ENCODE peak calls at places on chromosome 17, in four cellular contexts. Q is head of caudate nucleus, F is cardiac muscle cell, B is HEK293T. L is an unnamed sample.

GRCh38 chr17:45184144-45184543 is 22.5 kb downstream of the HEXIM2 start:
- DNase-seq in Q (no peak), F (no peak), B (no peak), L (no peak)

GRCh38 chr17:79836952-79837887 is 2.0 kb downstream of the CBX4 start:
- DNase-seq in Q (no peak), F (peak; percentile 78), B (no peak), L (peak; percentile 48)

GRCh38 chr17:17783825-17784598 is 52.8 kb downstream of the SREBF1 start:
- DNase-seq in Q (peak; percentile 46), F (peak; percentile 71), B (no peak), L (peak; percentile 67)

GRCh38 chr17:66829386-66829864 is 5.5 kb upstream of the CACNG5 start:
- DNase-seq in Q (no peak), F (peak; percentile 89), B (peak; percentile 61), L (no peak)

GRCh38 chr17:72305472-72305871 is 184.7 kb downstream of the SOX9 start:
- DNase-seq in Q (no peak), F (no peak), B (no peak), L (no peak)

GRCh38 chr17:79892457-79893236 is 53.4 kb upstream of the CBX4 start:
- DNase-seq in Q (no peak), F (no peak), B (no peak), L (no peak)

GRCh38 chr17:10127819-10128375 is 70.5 kb downstream of the GAS7 start:
- DNase-seq in Q (peak; percentile 46), F (no peak), B (no peak), L (peak; percentile 36)

GRCh38 chr17:42287305-42288077 is 807 bp upstream of the STAT5A start:
- DNase-seq in Q (peak; percentile 59), F (no peak), B (no peak), L (no peak)

GRCh38 chr17:63949576-63950250 is 17.6 kb upstream of the CD79B start:
- DNase-seq in Q (no peak), F (no peak), B (no peak), L (no peak)

GRCh38 chr17:50570516-50570915 is 10.0 kb downstream of the CACNA1G start:
- DNase-seq in Q (no peak), F (no peak), B (no peak), L (no peak)

GRCh38 chr17:79023886-79024771 is at the start of gene C1QTNF1:
- DNase-seq in Q (no peak), F (peak; percentile 68), B (peak; percentile 77), L (no peak)

GRCh38 chr17:27473748-27474609 is 17.7 kb downstream of the KSR1 start:
- DNase-seq in Q (no peak), F (peak; percentile 63), B (no peak), L (no peak)

GRCh38 chr17:81929253-81930141 is 2.0 kb upstream of the MAFG start:
- DNase-seq in Q (no peak), F (no peak), B (no peak), L (no peak)

GRCh38 chr17:77453613-77454559 is 313.1 kb downstream of the SEC14L1 start:
- DNase-seq in Q (no peak), F (peak; percentile 67), B (no peak), L (no peak)

GRCh38 chr17:8436169-8436932 is 667 bp downstream of the NDEL1 start:
- DNase-seq in Q (peak; percentile 63), F (peak; percentile 82), B (peak; percentile 64), L (peak; percentile 40)

GRCh38 chr17:66776999-66777688 is 57.8 kb upstream of the CACNG5 start:
- DNase-seq in Q (no peak), F (no peak), B (no peak), L (no peak)

GRCh38 chr17:68704897-68705296 is 103.7 kb upstream of the FAM20A start:
- DNase-seq in Q (peak; percentile 19), F (no peak), B (no peak), L (no peak)

GRCh38 chr17:6239237-6239798 is 169.1 kb downstream of the WSCD1 start:
- DNase-seq in Q (no peak), F (no peak), B (no peak), L (peak; percentile 9)

GRCh38 chr17:39835038-39835786 is 28.9 kb downstream of the IKZF3 start:
- DNase-seq in Q (no peak), F (no peak), B (no peak), L (no peak)

GRCh38 chr17:45221997-45222272 is 250 bp downstream of the FMNL1 start:
- DNase-seq in Q (no peak), F (no peak), B (no peak), L (no peak)

GRCh38 chr17:73307130-73307529 is 4.7 kb downstream of the CDC42EP4 start:
- DNase-seq in Q (no peak), F (no peak), B (no peak), L (peak; percentile 74)

GRCh38 chr17:57881143-57881542 is 31.3 kb upstream of the MRPS23 start:
- DNase-seq in Q (no peak), F (no peak), B (no peak), L (no peak)

GRCh38 chr17:2055494-2056220 is 754 bp downstream of the HIC1 start:
- DNase-seq in Q (no peak), F (no peak), B (no peak), L (no peak)

GRCh38 chr17:55433629-55434422 is 12.2 kb upstream of the MMD start:
- DNase-seq in Q (no peak), F (no peak), B (no peak), L (no peak)

GRCh38 chr17:29572691-29573557 is 4.4 kb downstream of the TP53I13 start:
- DNase-seq in Q (peak; percentile 71), F (peak; percentile 82), B (no peak), L (no peak)

GRCh38 chr17:73841431-73842060 is 197.3 kb upstream of the SDK2 start:
- DNase-seq in Q (peak; percentile 11), F (peak; percentile 42), B (no peak), L (no peak)

GRCh38 chr17:31571124-31571892 is 179.8 kb downstream of the RAB11FIP4 start:
- DNase-seq in Q (no peak), F (no peak), B (no peak), L (peak; percentile 10)

GRCh38 chr17:73293480-73293911 is 18.3 kb downstream of the CDC42EP4 start:
- DNase-seq in Q (no peak), F (no peak), B (no peak), L (peak; percentile 73)

GRCh38 chr17:17645961-17646360 is 35.3 kb upstream of the RAI1 start:
- DNase-seq in Q (no peak), F (no peak), B (no peak), L (no peak)